ENCODE peak calls at places on chromosome 17, in four cellular contexts. B is GM12878, H is GM12891, S is K562. K is an unnamed sample.

GRCh38 chr17:29571883-29572681 is 3.6 kb downstream of the TP53I13 start:
- DNase-seq in H (no peak), B (no peak), S (no peak), K (no peak)

GRCh38 chr17:16286947-16287562 is 66.2 kb downstream of the CENPV start:
- DNase-seq in B (peak), S (peak), H (no peak), K (no peak)

GRCh38 chr17:43877031-43877430 is 30.1 kb downstream of the CD300LG start:
- DNase-seq in B (no peak), S (no peak), H (no peak), K (no peak)

GRCh38 chr17:6392609-6393367 is 42.1 kb downstream of the AIPL1 start:
- DNase-seq in S (no peak), B (no peak), H (no peak), K (no peak)

GRCh38 chr17:56096026-56096807 is 57.1 kb upstream of the ANKFN1 start:
- DNase-seq in S (no peak), H (no peak), B (no peak), K (no peak)

GRCh38 chr17:57387575-57387974 is 131.3 kb downstream of the MSI2 start:
- DNase-seq in B (no peak), S (no peak), H (no peak), K (no peak)

GRCh38 chr17:27649929-27650328 is 18.9 kb downstream of the LGALS9 start:
- DNase-seq in H (no peak), B (no peak), S (no peak), K (no peak)

GRCh38 chr17:59024916-59025315 is 81.8 kb downstream of the TRIM37 start:
- DNase-seq in H (no peak), S (no peak), B (no peak), K (no peak)

GRCh38 chr17:40179923-40180659 is 2.8 kb downstream of the RAPGEFL1 start:
- DNase-seq in S (no peak), H (no peak), B (no peak), K (no peak)

GRCh38 chr17:55266051-55266957 is 1.5 kb downstream of the HLF start:
- DNase-seq in B (no peak), H (no peak), S (no peak), K (no peak)

GRCh38 chr17:36527851-36528250 is 6.8 kb downstream of the MYO19 start:
- DNase-seq in S (no peak), H (no peak), B (no peak), K (no peak)

GRCh38 chr17:29179232-29180036 is 764 bp downstream of the MYO18A start:
- DNase-seq in H (no peak), B (no peak), S (peak), K (no peak)

GRCh38 chr17:5788266-5788900 is 204.1 kb upstream of the NLRP1 start:
- DNase-seq in S (no peak), B (no peak), H (no peak), K (no peak)

GRCh38 chr17:46782250-46782953 is 36.1 kb downstream of the WNT3 start:
- DNase-seq in B (no peak), S (peak), H (no peak), K (peak)

GRCh38 chr17:66715745-66716156 is 119.2 kb upstream of the CACNG5 start:
- DNase-seq in B (peak), H (peak), S (peak), K (no peak)

GRCh38 chr17:40466298-40466971 is 23.2 kb downstream of the IGFBP4 start:
- DNase-seq in B (no peak), S (no peak), H (no peak), K (no peak)

GRCh38 chr17:22286337-22287041 is 594.2 kb downstream of the KCNJ18 start:
- DNase-seq in H (no peak), B (no peak), S (no peak), K (no peak)

GRCh38 chr17:19579192-19579668 is 45.6 kb downstream of the SLC47A1 start:
- DNase-seq in S (no peak), H (no peak), B (no peak), K (no peak)

GRCh38 chr17:9676742-9677387 is 31.5 kb downstream of the USP43 start:
- DNase-seq in B (peak), H (no peak), S (no peak), K (no peak)

GRCh38 chr17:34241062-34241461 is 14.0 kb upstream of the CCL2 start:
- DNase-seq in S (no peak), B (no peak), H (no peak), K (no peak)

GRCh38 chr17:65917560-65917959 is 274.4 kb downstream of the CEP112 start:
- DNase-seq in H (no peak), S (no peak), B (no peak), K (no peak)

GRCh38 chr17:69654981-69655581 is 240.6 kb downstream of the MAP2K6 start:
- DNase-seq in H (no peak), S (no peak), B (no peak), K (no peak)

GRCh38 chr17:27339836-27340550 is 46.1 kb downstream of the WSB1 start:
- DNase-seq in S (peak), H (no peak), B (no peak), K (no peak)

GRCh38 chr17:60356947-60357346 is 35.0 kb downstream of the USP32 start:
- DNase-seq in S (no peak), B (no peak), H (no peak), K (no peak)

GRCh38 chr17:42845918-42846593 is 1.7 kb downstream of the AOC2 start:
- DNase-seq in B (no peak), H (no peak), S (no peak), K (no peak)

GRCh38 chr17:51097708-51098446 is 22.8 kb downstream of the SPAG9 start:
- DNase-seq in H (no peak), S (no peak), B (no peak), K (peak)

GRCh38 chr17:45265823-45266222 is 3.9 kb upstream of the SPATA32 start:
- DNase-seq in B (no peak), S (no peak), H (no peak), K (no peak)

GRCh38 chr17:3012926-3013581 is 50.4 kb downstream of the OR1D5 start:
- DNase-seq in B (peak), S (peak), H (peak), K (peak)

GRCh38 chr17:82101301-82101715 is 3.3 kb upstream of the FASN start:
- DNase-seq in H (no peak), S (no peak), B (no peak), K (no peak)

GRCh38 chr17:82098939-82099765 is 1.1 kb upstream of the FASN start:
- DNase-seq in S (no peak), B (no peak), H (no peak), K (peak)

GRCh38 chr17:82100502-82101298 is 2.7 kb upstream of the FASN start:
- DNase-seq in B (no peak), S (no peak), H (no peak), K (no peak)

GRCh38 chr17:82103588-82104451 is 5.8 kb upstream of the FASN start:
- DNase-seq in S (peak), H (no peak), B (no peak), K (no peak)

GRCh38 chr17:82101767-82102679 is 4.0 kb upstream of the FASN start:
- DNase-seq in H (no peak), S (no peak), B (no peak), K (peak)
- TF ChIP-seq POLR2AphosphoS5 in H (no peak), S (no peak), B (no peak), K (no peak)

GRCh38 chr17:64441772-64442549 is 7.0 kb upstream of the MILR1 start:
- DNase-seq in S (no peak), B (no peak), H (no peak), K (peak)
- TF ChIP-seq SPI1 in S (no peak), B (no peak), H (no peak), K (no peak)

GRCh38 chr17:8142158-8142886 is 9.9 kb downstream of the PER1 start:
- DNase-seq in S (no peak), B (no peak), H (no peak), K (no peak)
- TF ChIP-seq POLR2AphosphoS5 in S (no peak), B (peak), H (peak), K (no peak)

DNA sequence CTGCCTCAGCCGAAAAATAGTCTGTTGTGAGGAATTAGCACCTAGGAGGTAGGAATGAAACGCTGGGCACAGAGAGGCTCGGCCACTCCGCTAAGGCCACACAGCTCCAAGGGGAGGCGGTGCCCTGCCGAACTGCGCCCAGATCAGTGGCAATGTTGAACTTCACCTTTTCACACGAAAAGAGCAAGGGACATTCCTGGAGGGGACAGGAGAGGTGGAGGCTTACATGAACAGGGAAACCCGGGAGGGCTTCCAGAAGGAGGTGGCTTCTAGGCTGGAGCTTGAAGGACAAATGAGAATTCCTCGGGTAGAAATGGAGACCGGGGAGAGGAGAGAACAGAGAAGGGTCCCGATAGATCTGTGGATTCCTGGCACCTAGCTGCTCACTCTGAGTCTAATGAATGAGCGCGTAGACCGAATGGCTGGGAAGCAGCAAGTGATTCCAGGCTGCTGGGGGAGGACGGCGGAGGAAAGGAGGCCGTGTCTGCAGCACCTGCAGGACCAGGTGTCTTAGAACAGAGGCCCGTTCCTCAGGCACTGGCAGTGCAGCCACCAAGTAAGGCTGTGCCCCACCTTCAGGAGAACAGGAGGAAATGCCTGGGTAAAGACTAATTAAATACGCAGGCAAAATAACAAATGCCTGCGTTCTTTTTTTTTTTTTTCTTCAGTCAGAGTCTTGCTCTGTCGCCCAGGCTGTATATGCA is 723 bp upstream of the SLC38A10 start:
- DNase-seq in S (peak), B (no peak), H (no peak), K (no peak)
- TF ChIP-seq SPI1 in S (no peak), B (no peak), H (no peak), K (no peak)

DNA sequence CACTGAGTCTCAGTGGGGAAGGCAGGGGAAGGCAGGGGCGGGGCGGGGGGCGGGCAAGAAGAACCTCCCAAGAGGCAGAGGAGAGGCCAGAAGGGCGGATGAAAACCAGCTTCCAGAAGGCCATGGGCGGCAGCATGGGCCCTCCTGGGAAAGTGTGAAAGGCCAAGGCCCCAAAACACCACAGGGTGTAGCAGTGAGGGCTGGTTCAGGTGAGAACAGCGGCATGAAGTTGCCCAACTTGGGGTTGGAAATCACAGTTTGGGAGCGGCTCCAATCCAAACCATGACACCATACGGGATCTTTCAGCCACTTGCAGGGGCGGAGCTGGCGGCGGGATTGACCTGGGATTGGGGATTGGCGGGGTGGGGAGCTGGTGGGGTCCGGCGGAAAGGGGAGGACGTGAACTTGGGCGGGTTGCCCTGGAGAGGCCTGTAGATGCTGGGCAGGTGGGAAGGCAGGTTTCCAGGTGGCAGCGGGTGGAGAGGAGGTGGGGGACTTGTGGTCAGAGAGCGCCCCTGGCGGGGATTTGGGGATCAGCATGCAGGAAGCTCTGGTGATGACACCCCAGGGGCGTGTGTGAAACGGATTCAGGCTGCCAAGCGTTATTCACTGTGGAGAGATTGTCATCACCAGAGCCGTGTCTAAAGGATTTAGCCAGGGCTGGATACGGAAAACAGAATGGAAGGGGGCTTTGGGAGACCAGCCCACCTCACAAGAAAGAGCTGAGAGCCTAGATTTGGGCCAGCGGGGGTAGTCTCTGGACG is 80.9 kb downstream of the ARHGAP23 start:
- DNase-seq in H (peak), S (peak), B (no peak), K (peak)
- TF ChIP-seq POLR2AphosphoS5 in H (no peak), S (no peak), B (no peak), K (no peak)

DNA sequence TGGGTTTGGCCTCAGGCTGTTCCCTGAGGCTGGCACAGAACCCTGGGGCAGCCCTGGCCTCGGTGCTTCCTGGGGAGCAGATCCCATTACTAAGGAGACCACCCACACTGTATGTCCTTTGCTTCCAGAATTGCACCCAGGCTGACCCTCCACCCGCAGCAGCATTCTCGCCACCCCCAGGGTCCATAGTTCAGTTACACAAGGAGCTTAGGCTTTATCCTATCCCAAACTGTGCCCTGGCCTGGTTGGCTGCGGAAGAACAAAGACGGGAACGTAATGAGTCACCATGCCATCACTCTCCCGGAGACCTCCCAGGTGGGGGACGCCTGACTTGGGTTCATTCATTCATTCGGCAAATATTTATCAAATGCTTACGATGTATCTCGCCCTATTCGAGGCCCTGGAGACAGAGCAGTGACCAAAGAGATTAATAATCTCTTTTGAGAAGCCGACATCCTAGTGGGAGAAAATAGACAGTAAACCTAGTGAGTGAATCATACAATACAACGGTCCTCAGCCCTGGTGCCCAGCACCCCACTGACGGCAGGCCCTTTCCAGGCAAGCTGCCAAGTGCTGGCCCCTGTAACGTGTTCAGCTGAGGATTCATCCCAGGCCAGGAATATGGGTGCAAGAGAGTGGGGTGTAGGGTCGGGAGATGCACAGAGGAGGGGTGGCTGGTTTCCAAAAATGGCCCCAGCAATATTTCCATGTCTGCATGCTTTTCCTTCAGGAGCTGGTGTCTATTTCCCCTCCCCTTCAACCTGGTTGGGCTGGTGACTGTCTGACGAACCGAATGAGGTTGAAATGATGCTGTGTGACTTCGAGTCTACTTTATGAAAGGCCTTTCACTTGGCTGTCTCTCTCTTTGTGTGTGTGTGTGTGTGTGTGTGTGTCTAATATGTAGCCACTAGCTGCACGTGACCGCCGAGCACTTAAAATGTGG is 134.2 kb downstream of the MGAT5B start:
- DNase-seq in H (no peak), S (no peak), B (no peak), K (no peak)
- TF ChIP-seq SPI1 in H (no peak), S (no peak), B (no peak), K (no peak)

DNA sequence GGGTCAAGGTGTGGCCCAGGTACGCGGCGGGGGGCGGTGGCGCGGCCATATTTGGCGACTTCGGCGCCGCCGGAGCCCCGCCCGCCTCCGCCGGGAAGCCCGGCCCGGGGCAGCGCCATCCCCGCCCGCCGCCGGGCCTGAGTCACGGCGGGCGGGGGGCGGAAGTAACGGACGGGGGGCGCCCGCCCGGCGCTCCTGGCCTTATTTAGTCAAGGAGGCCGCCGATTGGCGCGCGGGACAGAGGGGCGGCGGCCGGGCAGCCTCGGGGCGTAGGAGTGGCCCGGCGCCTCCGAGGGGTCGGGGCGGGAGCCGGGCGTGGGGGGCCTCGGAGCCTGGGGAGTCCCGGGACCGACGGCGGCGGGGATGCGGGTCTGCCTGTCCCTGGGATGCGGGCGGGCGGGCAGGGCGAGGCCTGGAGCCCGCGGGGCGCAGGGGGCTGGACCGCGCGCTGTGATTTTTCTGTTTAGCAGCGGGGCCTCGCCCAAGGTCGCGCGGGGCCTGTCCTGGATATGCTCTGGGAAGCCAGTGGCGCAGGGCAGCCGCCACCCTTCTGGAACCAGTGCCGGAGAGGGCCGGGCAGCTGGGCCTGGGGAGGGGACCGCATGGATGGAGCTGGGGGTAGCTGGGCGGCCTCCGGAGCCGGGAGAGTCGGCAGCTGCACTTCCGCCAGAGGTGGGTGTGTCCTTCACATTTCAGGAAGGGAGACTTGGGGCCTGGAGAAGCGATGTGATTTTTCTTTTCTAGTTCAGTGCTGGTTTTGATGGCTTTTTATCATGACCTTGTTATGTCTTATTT is 2.3 kb upstream of the ACTG1 start:
- DNase-seq in H (no peak), B (no peak), S (peak), K (peak)
- TF ChIP-seq POLR2AphosphoS5 in H (peak), B (peak), S (no peak), K (peak)

DNA sequence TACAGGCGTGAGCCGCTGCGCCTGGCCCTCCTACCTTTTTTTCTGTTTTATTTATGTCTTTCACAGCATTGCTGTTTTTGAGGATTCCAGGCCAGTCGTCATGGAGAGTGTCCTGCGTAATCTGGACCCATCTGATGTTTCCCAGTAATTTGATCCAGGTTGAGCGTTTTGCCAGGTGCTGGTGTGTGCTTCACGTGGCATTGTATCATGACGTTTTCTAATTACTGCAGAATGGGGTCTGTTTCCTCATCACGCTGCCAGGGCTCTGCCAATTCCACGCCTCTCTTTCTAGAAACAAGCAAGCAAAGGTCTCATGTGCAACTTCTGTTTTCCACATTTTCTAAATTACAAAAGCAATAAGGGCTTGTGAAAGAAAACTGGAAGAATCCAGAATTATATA is 28.3 kb upstream of the BHLHA9 start:
- DNase-seq in B (no peak), H (no peak), S (no peak), K (peak)
- TF ChIP-seq SPI1 in B (no peak), H (no peak), S (no peak), K (no peak)

GRCh38 chr17:74212913-74213791 is at the start of gene TTYH2:
- DNase-seq in B (no peak), H (peak), S (peak), K (peak)
- TF ChIP-seq POLR2AphosphoS5 in B (peak), H (no peak), S (no peak), K (no peak)

GRCh38 chr17:79019260-79019630 is 4.7 kb upstream of the C1QTNF1 start:
- DNase-seq in S (no peak), B (no peak), H (no peak), K (no peak)

GRCh38 chr17:79018045-79018695 is 5.8 kb upstream of the C1QTNF1 start:
- DNase-seq in H (no peak), B (no peak), S (no peak), K (no peak)

GRCh38 chr17:79017546-79017945 is 6.4 kb upstream of the C1QTNF1 start:
- DNase-seq in H (no peak), B (no peak), S (no peak), K (no peak)

GRCh38 chr17:79020631-79021301 is 3.2 kb upstream of the C1QTNF1 start:
- DNase-seq in S (no peak), B (no peak), H (no peak), K (no peak)

GRCh38 chr17:79019631-79020584 is 4.1 kb upstream of the C1QTNF1 start:
- DNase-seq in H (no peak), B (no peak), S (peak), K (peak)
- TF ChIP-seq SPI1 in H (no peak), B (no peak), S (no peak), K (no peak)

K was measured in HL-60.